ENCODE peak calls at places on chromosome 17, in seven cellular contexts. L, T, P, C, H, R and Q are unnamed samples.

GRCh38 chr17:45394913-45395568 is 37.6 kb downstream of the ARHGAP27 start:
- DNase-seq in C (peak; percentile 33), H (peak; percentile 73), T (peak; percentile 70), L (peak; percentile 90), R (no peak), P (no peak), Q (no peak)

GRCh38 chr17:59431606-59432005 is 100.2 kb downstream of the YPEL2 start:
- DNase-seq in C (no peak), H (no peak), P (no peak), T (no peak), R (no peak), L (peak; percentile 43), Q (no peak)

GRCh38 chr17:63960430-63960829 is 12.3 kb downstream of the SCN4A start:
- DNase-seq in L (no peak), P (no peak), T (no peak), R (no peak), C (no peak), H (no peak), Q (no peak)

GRCh38 chr17:40293363-40293762 is 5.7 kb downstream of the CDC6 start:
- DNase-seq in R (no peak), C (no peak), P (no peak), T (no peak), L (no peak), H (peak; percentile 75), Q (no peak)

GRCh38 chr17:74545456-74546230 is at the start of gene CD300C:
- DNase-seq in R (no peak), C (no peak), L (no peak), P (no peak), H (no peak), T (no peak), Q (no peak)

GRCh38 chr17:75316253-75316652 is 27.0 kb upstream of the SLC25A19 start:
- DNase-seq in H (no peak), R (no peak), T (no peak), L (no peak), P (no peak), C (no peak), Q (no peak)

GRCh38 chr17:19671433-19671832 is 22.9 kb downstream of the ALDH3A2 start:
- DNase-seq in C (no peak), H (no peak), R (no peak), P (no peak), T (no peak), L (no peak), Q (peak; percentile 15)

GRCh38 chr17:12722282-12722681 is 56.6 kb downstream of the MYOCD start:
- DNase-seq in C (no peak), T (no peak), H (no peak), R (no peak), L (no peak), P (no peak), Q (no peak)

GRCh38 chr17:29710891-29711418 is 88.2 kb upstream of the CORO6 start:
- DNase-seq in P (no peak), R (peak; percentile 81), C (peak; percentile 59), H (no peak), L (peak; percentile 56), T (no peak), Q (no peak)

GRCh38 chr17:77734371-77735050 is 224.0 kb upstream of the TNRC6C start:
- DNase-seq in P (no peak), H (peak; percentile 94), C (peak; percentile 10), L (peak; percentile 16), T (peak; percentile 21), R (peak; percentile 97), Q (peak; percentile 90)

GRCh38 chr17:2912754-2913153 is 116.5 kb downstream of the RAP1GAP2 start:
- DNase-seq in H (no peak), L (no peak), T (no peak), P (no peak), R (no peak), C (no peak), Q (no peak)

GRCh38 chr17:58335779-58336455 is 7.3 kb upstream of the TSPOAP1 start:
- DNase-seq in H (no peak), L (no peak), R (no peak), T (no peak), P (no peak), C (no peak), Q (no peak)

GRCh38 chr17:10102817-10103216 is 95.6 kb downstream of the GAS7 start:
- DNase-seq in R (no peak), L (no peak), H (no peak), P (no peak), C (no peak), T (no peak), Q (no peak)

GRCh38 chr17:44039829-44040635 is 25.3 kb upstream of the TMEM101 start:
- DNase-seq in L (peak; percentile 49), C (no peak), P (no peak), T (no peak), H (no peak), R (no peak), Q (no peak)

GRCh38 chr17:49821916-49822315 is 26.0 kb downstream of the TAC4 start:
- DNase-seq in P (no peak), T (no peak), H (no peak), C (no peak), R (no peak), L (no peak), Q (no peak)

GRCh38 chr17:34852614-34853013 is 108.6 kb downstream of the CCT6B start:
- DNase-seq in T (no peak), L (no peak), C (no peak), R (no peak), H (no peak), P (no peak), Q (no peak)

GRCh38 chr17:77456271-77456950 is 315.6 kb downstream of the SEC14L1 start:
- DNase-seq in T (no peak), P (no peak), C (no peak), L (no peak), H (no peak), R (no peak), Q (no peak)

GRCh38 chr17:2138318-2138717 is 83.4 kb downstream of the HIC1 start:
- DNase-seq in P (no peak), H (no peak), C (no peak), L (no peak), T (no peak), R (no peak), Q (no peak)

GRCh38 chr17:65261682-65262636 is 124.8 kb downstream of the RGS9 start:
- DNase-seq in T (no peak), R (no peak), P (no peak), L (peak; percentile 46), H (no peak), C (no peak), Q (peak; percentile 5)

DNA sequence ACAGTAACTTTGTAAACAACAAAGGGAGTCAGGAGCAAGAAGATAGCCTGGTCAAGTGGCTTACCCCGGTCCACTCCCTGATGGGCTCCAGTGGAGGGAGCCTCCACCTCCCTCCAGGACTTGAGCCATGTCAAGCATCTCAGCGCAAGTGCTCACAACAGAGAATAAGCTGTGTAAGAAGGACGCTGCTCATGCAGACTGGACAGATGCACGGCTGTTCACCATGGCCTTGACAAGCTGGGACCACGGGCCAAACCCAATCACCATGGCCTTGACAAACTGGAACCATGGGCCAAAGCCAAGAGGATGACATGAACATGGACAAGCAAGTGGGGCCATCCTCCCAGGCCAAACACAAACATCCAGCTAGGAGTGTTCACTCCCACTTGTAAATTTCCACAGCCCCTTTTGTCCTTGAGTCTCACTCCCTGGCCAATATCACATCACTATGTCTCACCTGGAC is 3.4 kb upstream of the PITPNM3 start:
- DNase-seq in L (no peak), T (no peak), H (no peak), R (no peak), P (no peak), C (no peak), Q (no peak)
- TF ChIP-seq CTCF in L (no peak), T (no peak), H (no peak), R (no peak), P (no peak), C (no peak), Q (no peak)

DNA sequence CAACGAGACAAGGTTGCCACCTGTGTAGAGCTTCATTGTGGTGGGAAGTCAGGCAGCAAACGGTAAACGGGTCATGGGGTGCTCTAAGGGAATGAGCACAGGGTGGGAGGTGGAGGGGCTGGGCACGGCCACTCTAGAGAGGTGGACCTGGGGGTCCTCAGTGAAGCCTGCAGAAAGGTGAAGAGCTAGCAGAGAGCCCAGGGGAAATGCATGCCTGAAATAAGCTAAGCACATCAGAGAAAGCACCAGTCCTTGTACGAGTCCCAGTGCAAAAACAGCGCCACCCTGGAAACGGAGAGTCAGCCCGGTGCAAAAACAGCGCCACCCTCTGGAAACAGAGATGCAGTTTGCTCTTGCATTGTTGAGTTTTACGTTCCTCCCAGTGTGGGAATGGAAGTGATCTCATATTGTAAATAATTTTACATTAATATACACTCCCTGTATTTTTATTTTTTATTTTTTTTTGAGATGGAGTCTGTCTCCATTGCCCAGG is 65.0 kb downstream of the TBC1D16 start:
- DNase-seq in R (no peak), H (no peak), T (no peak), L (peak; percentile 10), P (no peak), C (no peak), Q (no peak)
- TF ChIP-seq CTCF in R (peak; percentile 24), H (peak; percentile 15), T (peak; percentile 70), L (peak; percentile 34), P (peak; percentile 23), C (peak; percentile 40), Q (peak; percentile 46)

DNA sequence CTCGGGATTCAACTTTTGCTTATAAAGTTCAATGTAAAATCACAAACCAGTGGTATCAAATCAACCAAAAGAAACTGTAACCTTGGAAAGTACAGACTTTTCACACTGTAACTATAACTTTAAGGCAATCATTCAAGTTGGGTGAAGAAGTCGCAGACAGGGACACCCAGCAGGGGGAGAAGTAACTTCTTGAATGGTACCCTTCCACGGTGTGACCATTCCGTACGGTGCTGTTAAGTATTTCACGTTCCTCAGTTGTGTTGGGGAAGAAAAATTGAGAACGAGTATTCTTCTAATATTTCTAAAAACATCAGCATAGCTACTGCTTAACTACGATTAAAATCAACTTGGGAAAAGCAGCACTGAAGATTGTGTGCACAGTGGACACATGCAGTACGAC is 55.8 kb downstream of the MYH10 start:
- DNase-seq in R (no peak), T (no peak), P (no peak), L (no peak), C (no peak), H (no peak), Q (no peak)
- TF ChIP-seq CTCF in R (peak; percentile 37), T (peak; percentile 40), P (no peak), L (no peak), C (no peak), H (no peak), Q (peak; percentile 30)

GRCh38 chr17:37648555-37648954 is 5.3 kb upstream of the DDX52 start:
- DNase-seq in C (peak; percentile 29), T (peak; percentile 50), L (peak; percentile 87), H (no peak), R (no peak), P (peak; percentile 38), Q (no peak)

GRCh38 chr17:37651846-37652245 is 8.6 kb upstream of the DDX52 start:
- DNase-seq in C (no peak), T (no peak), H (no peak), R (no peak), P (no peak), L (no peak), Q (no peak)

DNA sequence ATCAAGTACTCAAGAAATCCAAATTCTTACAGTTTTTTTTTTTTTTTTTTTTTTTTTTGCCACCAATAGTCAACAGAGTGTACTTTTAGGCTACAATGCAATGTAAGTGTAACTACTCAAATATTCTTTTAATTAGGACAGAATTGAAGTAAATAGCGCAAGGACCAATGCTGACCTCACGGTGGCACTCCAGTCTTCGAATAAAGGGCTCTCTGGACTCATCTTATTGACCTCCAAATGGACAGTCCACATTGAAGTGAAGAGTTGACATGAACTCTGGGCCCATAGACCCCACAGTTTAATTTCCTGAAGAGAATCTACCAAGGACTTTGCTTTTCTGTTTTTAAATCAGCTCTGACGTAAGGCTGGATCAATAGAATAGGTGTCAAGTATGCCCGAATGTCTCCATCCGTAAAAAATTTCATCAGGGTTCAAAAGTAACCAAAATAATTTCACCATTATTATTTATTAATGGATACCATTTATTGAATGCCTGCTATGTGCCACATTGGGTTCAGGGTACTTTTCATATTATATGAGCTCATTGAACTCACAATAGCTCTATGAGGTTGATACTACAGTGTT is 7.3 kb upstream of the DDX52 start:
- DNase-seq in H (peak; percentile 6), L (peak; percentile 59), T (peak; percentile 40), C (no peak), R (peak; percentile 47), P (no peak), Q (no peak)
- TF ChIP-seq CTCF in H (peak; percentile 5), L (peak; percentile 71), T (peak; percentile 68), C (peak; percentile 53), R (peak; percentile 28), P (peak; percentile 52), Q (peak; percentile 67)